ENCODE peak calls at places on chromosomes 4 and X, in eight cellular contexts. T is GM13977; Q is COR-L47; J is KG1; F is CD8-positive, alpha-beta memory T cell; V is AG09309; Y is fibroblast of lung; A is progenitor cell of endocrine pancreas. C is an unnamed sample.

GRCh38 chr4:47933798-47934197 is 19.4 kb upstream of the NFXL1 start:
- DNase-seq in T (peak), Q (peak), J (no peak), F (no peak), V (peak), Y (peak), A (no peak), C (no peak)

GRCh38 chr4:99783940-99784339 is 32.7 kb upstream of the DAPP1 start:
- DNase-seq in T (no peak), Q (no peak), J (no peak), F (no peak), V (no peak), Y (no peak), A (no peak), C (no peak)

GRCh38 chrX:1170243-1170642 is 42.2 kb downstream of the CRLF2 start:
- DNase-seq in T (no peak), Q (no peak), J (no peak), F (no peak), V (no peak), Y (no peak), A (no peak), C (no peak)

GRCh38 chrX:142068365-142068764 is 136.7 kb downstream of the MAGEC2 start:
- DNase-seq in T (no peak), Q (no peak), J (no peak), F (no peak), V (no peak), Y (no peak), A (no peak), C (no peak)

GRCh38 chrX:119488749-119489148 is 20.5 kb downstream of the SLC25A5 start:
- DNase-seq in T (peak), Q (peak), J (peak), F (peak), V (no peak), Y (peak), A (no peak), C (no peak)

GRCh38 chr4:155509619-155510018 is 132.9 kb upstream of the MAP9 start:
- DNase-seq in T (no peak), Q (peak), J (no peak), F (no peak), V (no peak), Y (no peak), A (no peak), C (no peak)

GRCh38 chrX:76555269-76555668 is 127.8 kb downstream of the MAGEE1 start:
- DNase-seq in T (no peak), Q (no peak), J (no peak), F (no peak), V (no peak), Y (no peak), A (no peak), C (no peak)

GRCh38 chr4:82833696-82834313 is 35.2 kb upstream of the SCD5 start:
- DNase-seq in T (no peak), Q (no peak), J (no peak), F (no peak), V (peak), Y (peak), A (no peak), C (no peak)

GRCh38 chrX:154603438-154604430 is 15.3 kb downstream of the CTAG1B start:
- DNase-seq in T (no peak), Q (no peak), J (no peak), F (no peak), V (no peak), Y (peak), A (no peak), C (no peak)

GRCh38 chr4:1081689-1082040 is 31.7 kb downstream of the RNF212 start:
- DNase-seq in T (no peak), Q (no peak), J (no peak), F (no peak), V (no peak), Y (peak), A (no peak), C (no peak)

GRCh38 chr4:152663203-152664066 is 16.4 kb downstream of the TMEM154 start:
- DNase-seq in T (peak), Q (no peak), J (no peak), F (no peak), V (peak), Y (no peak), A (no peak), C (no peak)

GRCh38 chr4:162645381-162645780 is 481.6 kb upstream of the FSTL5 start:
- DNase-seq in T (no peak), Q (no peak), J (no peak), F (no peak), V (no peak), Y (peak), A (no peak), C (no peak)

GRCh38 chr4:5993063-5993745 is 25.0 kb downstream of the C4orf50 start:
- DNase-seq in T (no peak), Q (no peak), J (no peak), F (no peak), V (no peak), Y (no peak), A (no peak), C (no peak)

GRCh38 chr4:48761286-48761685 is 18.8 kb downstream of the FRYL start:
- DNase-seq in T (no peak), Q (no peak), J (no peak), F (no peak), V (no peak), Y (no peak), A (no peak), C (no peak)

GRCh38 chr4:92231511-92231910 is 72.3 kb upstream of the GRID2 start:
- DNase-seq in T (no peak), Q (no peak), J (no peak), F (no peak), V (no peak), Y (peak), A (no peak), C (no peak)

GRCh38 chr4:88613417-88613875 is 21.2 kb downstream of the HERC3 start:
- DNase-seq in T (no peak), Q (peak), J (peak), F (peak), V (no peak), Y (peak), A (no peak), C (no peak)

GRCh38 chr4:26864904-26865303 is 4.3 kb downstream of the STIM2 start:
- DNase-seq in T (no peak), Q (no peak), J (no peak), F (no peak), V (no peak), Y (no peak), A (no peak), C (no peak)

GRCh38 chr4:36183665-36184393 is 60.5 kb downstream of the ARAP2 start:
- DNase-seq in T (no peak), Q (no peak), J (no peak), F (no peak), V (no peak), Y (no peak), A (no peak), C (no peak)

GRCh38 chrX:7614616-7615015 is 228.4 kb upstream of the VCX start:
- DNase-seq in T (no peak), Q (peak), J (no peak), F (no peak), V (no peak), Y (no peak), A (no peak), C (no peak)

GRCh38 chrX:153408871-153409351 is 2.4 kb upstream of the ZFP92 start:
- DNase-seq in T (no peak), Q (no peak), J (no peak), F (no peak), V (no peak), Y (no peak), A (no peak), C (no peak)

GRCh38 chrX:29661290-29661689 is 554.1 kb upstream of the MAGEB2 start:
- DNase-seq in T (no peak), Q (no peak), J (no peak), F (no peak), V (no peak), Y (peak), A (no peak), C (no peak)

GRCh38 chr4:110830461-110830860 is 207.6 kb upstream of the PITX2 start:
- DNase-seq in T (no peak), Q (no peak), J (no peak), F (no peak), V (no peak), Y (no peak), A (no peak), C (no peak)

GRCh38 chrX:39309721-39310152 is 508.5 kb downstream of the MID1IP1 start:
- DNase-seq in T (no peak), Q (no peak), J (no peak), F (no peak), V (no peak), Y (peak), A (no peak), C (no peak)

GRCh38 chr4:37685211-37685725 is 908 bp downstream of the RELL1 start:
- DNase-seq in T (no peak), Q (no peak), J (peak), F (peak), V (peak), Y (peak), A (no peak), C (no peak)

GRCh38 chr4:24172406-24172805 is 282.6 kb upstream of the PPARGC1A start:
- DNase-seq in T (no peak), Q (no peak), J (no peak), F (no peak), V (no peak), Y (no peak), A (no peak), C (no peak)

GRCh38 chr4:173139561-173139960 is 29.1 kb upstream of the GALNT7 start:
- DNase-seq in T (no peak), Q (no peak), J (no peak), F (no peak), V (no peak), Y (no peak), A (no peak), C (no peak)

GRCh38 chr4:45869199-45869598 is 254.7 kb downstream of the GABRG1 start:
- DNase-seq in T (no peak), Q (no peak), J (no peak), F (no peak), V (no peak), Y (no peak), A (no peak), C (no peak)

GRCh38 chr4:92520563-92520962 is 216.8 kb downstream of the GRID2 start:
- DNase-seq in T (no peak), Q (no peak), J (no peak), F (no peak), V (no peak), Y (no peak), A (no peak), C (no peak)

GRCh38 chr4:169621754-169622481 is 1.5 kb downstream of the CLCN3 start:
- DNase-seq in T (no peak), Q (peak), J (no peak), F (peak), V (no peak), Y (peak), A (no peak), C (no peak)

C was measured in D721Med.